ENCODE peak calls at places on chromosomes 16 and 17, in four cellular contexts. J is HCT116, O is A549, H is PC-3. E is an unnamed sample.

GRCh38 chr16:30985401-30986128 is 558 bp downstream of the HSD3B7 start:
- DNase-seq in J (peak; percentile 37), O (peak; percentile 65), H (peak; percentile 54), E (peak; percentile 32)

GRCh38 chr16:24668481-24669001 is 60.9 kb upstream of the TNRC6A start:
- DNase-seq in J (no peak), O (no peak), H (no peak), E (peak; percentile 40)

GRCh38 chr17:41864498-41864836 is 756 bp downstream of the KLHL11 start:
- DNase-seq in J (no peak), O (no peak), H (no peak), E (no peak)

GRCh38 chr17:31508310-31509094 is 117.0 kb downstream of the RAB11FIP4 start:
- DNase-seq in J (no peak), O (peak; percentile 41), H (no peak), E (no peak)

GRCh38 chr16:87713469-87714229 is 52.1 kb downstream of the KLHDC4 start:
- DNase-seq in J (no peak), O (no peak), H (no peak), E (no peak)

GRCh38 chr16:85667841-85668413 is 20.8 kb downstream of the GINS2 start:
- DNase-seq in J (no peak), O (no peak), H (no peak), E (no peak)

GRCh38 chr17:67532326-67532871 is 155.3 kb downstream of the PITPNC1 start:
- DNase-seq in J (no peak), O (no peak), H (no peak), E (no peak)

GRCh38 chr17:50993544-50993943 is 127.1 kb downstream of the SPAG9 start:
- DNase-seq in J (no peak), O (no peak), H (peak; percentile 66), E (peak; percentile 65)

GRCh38 chr17:63696381-63696961 is 3.5 kb downstream of the LIMD2 start:
- DNase-seq in J (peak; percentile 21), O (peak; percentile 71), H (peak; percentile 55), E (no peak)
- H3K4me2 ChIP-seq in J (no peak overlapping the region), O (no peak overlapping the region), H (no peak overlapping the region), E (no peak overlapping the region)

DNA sequence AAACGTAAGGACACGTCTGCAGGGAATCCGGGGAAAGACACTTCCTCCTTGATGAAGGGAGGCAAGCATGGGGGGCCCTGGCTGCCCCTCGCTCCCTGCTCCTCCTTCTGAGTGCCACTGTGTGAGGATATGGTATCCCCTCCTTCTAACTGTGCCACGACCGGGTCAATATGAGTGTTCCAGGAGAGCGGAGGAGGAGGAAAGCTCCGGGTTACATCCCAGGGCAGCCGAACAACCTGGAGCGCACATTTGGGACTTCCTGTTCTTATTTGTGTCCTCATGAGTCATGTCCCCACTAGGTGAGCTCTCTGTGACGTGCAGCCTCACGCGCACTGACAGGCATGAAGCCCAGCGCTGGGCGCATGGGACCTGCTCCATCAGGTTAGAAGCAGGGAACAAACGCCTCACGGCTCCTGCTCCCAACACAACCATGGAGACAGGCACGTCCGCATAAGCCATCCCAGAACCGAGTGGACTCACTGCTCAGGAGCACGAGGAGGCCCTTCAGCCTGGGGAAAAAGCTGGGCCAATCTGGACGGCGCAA is 92.9 kb upstream of the DNAH17 start:
- DNase-seq in J (no peak), O (no peak), H (no peak), E (no peak)
- H3K4me2 ChIP-seq in J (no peak overlapping the region), O (no peak overlapping the region), H (no peak overlapping the region), E (no peak overlapping the region)

GRCh38 chr17:75349589-75349988 is 55.9 kb downstream of the GRB2 start:
- DNase-seq in J (no peak), O (no peak), H (no peak), E (no peak)

GRCh38 chr17:75350706-75351105 is 54.8 kb downstream of the GRB2 start:
- DNase-seq in J (no peak), O (no peak), H (no peak), E (no peak)

GRCh38 chr17:75353176-75353575 is 52.3 kb downstream of the GRB2 start:
- DNase-seq in J (no peak), O (no peak), H (no peak), E (no peak)

GRCh38 chr17:75350029-75350428 is 55.4 kb downstream of the GRB2 start:
- DNase-seq in J (no peak), O (no peak), H (no peak), E (no peak)

DNA sequence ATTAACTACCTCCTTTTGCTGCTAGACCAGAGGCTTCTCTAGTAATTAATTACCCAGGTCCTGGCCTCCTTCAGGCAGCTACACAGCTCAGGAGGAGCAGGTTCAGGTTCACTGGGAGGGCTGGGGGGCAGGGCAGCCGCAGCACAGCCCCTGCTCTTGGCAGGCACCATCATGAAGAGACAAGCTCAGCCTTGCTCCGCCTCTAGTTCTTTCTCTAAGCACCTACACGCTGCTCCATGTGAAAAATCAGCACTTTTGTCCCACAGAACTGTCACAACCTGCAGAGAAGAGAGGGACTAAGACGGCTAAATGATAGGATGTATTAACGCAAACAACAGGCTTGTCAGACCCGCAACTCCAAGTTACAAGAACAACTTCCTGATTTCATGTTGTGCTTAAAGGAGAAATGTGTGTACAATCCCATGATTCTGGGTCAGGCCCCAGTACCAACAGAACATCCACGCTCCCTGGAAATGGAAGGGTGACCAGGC is 53.4 kb downstream of the GRB2 start:
- DNase-seq in J (no peak), O (peak; percentile 24), H (no peak), E (peak; percentile 64)
- H3K4me2 ChIP-seq in J (no peak overlapping the region), O (no peak overlapping the region), H (no peak overlapping the region), E (peak overlapping the region; percentile 69)

DNA sequence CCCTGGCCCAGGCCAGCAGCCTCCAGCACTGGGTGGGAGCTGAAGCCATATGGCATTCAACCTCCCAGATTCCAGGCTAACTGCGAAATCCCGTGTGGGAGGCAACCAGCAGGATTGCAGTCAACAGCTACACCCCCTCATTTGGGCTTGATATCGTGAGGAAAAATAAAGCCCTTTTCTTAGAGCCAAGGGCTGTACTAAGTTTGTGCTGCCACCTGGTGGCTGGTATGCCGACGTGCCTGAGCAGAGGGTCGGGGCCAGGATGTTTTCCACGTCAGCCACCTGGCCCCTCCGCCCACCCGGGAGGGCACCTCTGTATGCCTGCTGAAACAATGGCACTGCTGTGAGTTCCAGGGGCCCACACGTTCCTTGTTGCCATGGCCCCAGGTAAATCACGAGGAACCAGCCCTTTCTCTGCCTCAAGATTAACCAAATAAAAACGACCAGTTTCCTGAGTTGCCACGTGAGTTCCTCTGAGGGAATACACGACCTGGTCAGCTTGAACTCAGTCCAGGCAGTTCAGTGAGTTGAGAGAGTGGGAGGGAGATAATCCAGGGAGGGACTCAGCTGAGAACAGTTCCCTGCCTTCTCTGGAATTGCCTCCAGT is 9.0 kb downstream of the TMEM98 start:
- DNase-seq in J (peak; percentile 45), O (peak; percentile 69), H (peak; percentile 70), E (peak; percentile 59)
- H3K4me2 ChIP-seq in J (peak overlapping the region; percentile 55), O (no peak overlapping the region), H (peak overlapping the region; percentile 17), E (peak overlapping the region; percentile 27)

GRCh38 chr16:69924777-69925191 is 26.4 kb upstream of the CLEC18A start:
- DNase-seq in J (no peak), O (no peak), H (no peak), E (peak; percentile 74)
- H3K4me2 ChIP-seq in J (no peak overlapping the region), O (no peak overlapping the region), H (no peak overlapping the region), E (peak overlapping the region; percentile 88)

DNA sequence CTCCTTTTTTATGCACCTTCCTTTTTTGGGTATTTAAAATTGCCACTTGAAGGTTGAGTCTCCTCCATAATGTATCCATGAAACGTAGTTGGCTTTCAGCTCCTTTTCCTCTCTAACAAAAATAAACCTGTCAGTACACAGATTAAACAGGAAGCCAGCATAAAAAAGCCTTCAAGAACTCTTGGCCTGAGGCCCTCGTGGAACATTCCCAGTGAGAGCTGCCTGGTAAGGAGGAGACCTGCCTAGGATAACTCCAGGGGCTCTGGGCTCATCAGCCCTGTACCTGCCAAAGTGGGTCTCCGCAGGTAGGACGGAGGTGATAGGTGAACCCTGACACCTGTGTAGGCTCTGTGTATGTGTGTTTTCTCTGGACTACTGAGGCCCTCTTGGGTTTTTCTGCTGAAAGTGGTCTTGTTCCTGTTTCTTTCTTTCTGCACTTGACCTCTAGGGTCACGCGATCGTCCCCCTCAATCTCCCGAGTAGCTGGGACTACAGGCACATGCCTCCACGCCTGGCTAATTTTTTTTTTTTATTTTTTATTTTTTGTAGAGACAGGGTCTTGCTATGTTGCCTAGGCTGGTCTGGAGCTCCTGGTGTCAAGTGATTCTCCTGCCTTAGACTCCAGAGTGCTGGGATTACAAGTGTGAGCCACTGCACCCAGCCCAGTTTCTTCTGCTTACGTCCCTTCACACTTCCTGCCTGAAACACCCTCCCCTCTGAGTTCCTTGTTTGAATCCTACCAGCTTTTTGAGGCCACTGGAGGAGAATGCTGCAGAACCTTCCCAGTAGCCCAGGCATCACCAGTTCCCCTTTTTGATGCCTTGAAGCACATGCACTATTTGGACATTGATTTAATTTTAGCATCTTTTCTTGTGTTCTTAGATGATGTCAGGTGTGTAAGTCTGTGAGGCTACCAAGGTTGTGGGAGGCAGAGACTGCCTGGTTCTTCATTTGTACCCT is 9.8 kb downstream of the PGS1 start:
- DNase-seq in J (no peak), O (no peak), H (no peak), E (no peak)
- H3K4me2 ChIP-seq in J (no peak overlapping the region), O (no peak overlapping the region), H (no peak overlapping the region), E (no peak overlapping the region)

GRCh38 chr17:29617481-29618271 is 5.0 kb downstream of the CORO6 start:
- DNase-seq in J (peak; percentile 50), O (peak; percentile 86), H (peak; percentile 74), E (peak; percentile 76)

GRCh38 chr17:29620271-29620670 is 2.4 kb downstream of the CORO6 start:
- DNase-seq in J (peak; percentile 33), O (peak; percentile 57), H (peak; percentile 47), E (peak; percentile 71)

GRCh38 chr17:29619251-29619650 is 3.5 kb downstream of the CORO6 start:
- DNase-seq in J (no peak), O (peak; percentile 73), H (no peak), E (no peak)

GRCh38 chr17:29617125-29617480 is 5.6 kb downstream of the CORO6 start:
- DNase-seq in J (peak; percentile 67), O (peak; percentile 88), H (peak; percentile 81), E (no peak)

GRCh38 chr17:29618272-29619065 is 4.2 kb downstream of the CORO6 start:
- DNase-seq in J (no peak), O (no peak), H (no peak), E (no peak)
- H3K4me2 ChIP-seq in J (peak overlapping the region; percentile 97), O (peak overlapping the region; percentile 70), H (peak overlapping the region; percentile 82), E (peak overlapping the region; percentile 76)

DNA sequence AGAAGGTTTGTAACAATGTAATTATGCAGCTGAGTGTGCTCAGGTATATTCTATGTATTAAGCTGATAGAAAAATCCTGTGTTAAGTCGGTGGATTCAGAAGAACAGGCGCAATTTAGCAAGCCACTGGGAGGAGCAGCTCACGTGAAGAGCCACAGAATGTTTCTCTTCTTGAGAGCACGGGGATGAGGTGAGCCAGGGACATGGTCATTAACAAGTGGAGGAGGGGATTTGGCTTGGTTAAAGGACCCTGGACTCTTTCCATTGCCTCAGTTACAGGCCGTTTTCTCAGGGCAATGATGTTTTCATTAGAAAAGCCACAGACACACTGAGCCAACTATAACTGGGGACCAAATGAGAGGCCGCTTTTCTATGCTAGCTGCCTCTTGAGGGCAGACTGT is 178.7 kb downstream of the SNX29 start:
- DNase-seq in J (no peak), O (no peak), H (no peak), E (no peak)
- H3K4me2 ChIP-seq in J (no peak overlapping the region), O (no peak overlapping the region), H (no peak overlapping the region), E (no peak overlapping the region)